ENCODE peak calls at places on chromosomes 7 and 10, in eight cellular contexts. One of them, this sample, is unnamed.

GRCh38 chr7:20407585-20408466 is 77.1 kb downstream of the ITGB8 start:
- DNase-seq in heart left ventricle: peak
- DNase-seq in cardiac fibroblast: peak
- DNase-seq in testis: peak
- DNase-seq in choroid plexus epithelial cell: peak
- DNase-seq in retinal pigment epithelial cell: peak
- DNase-seq in brain microvascular endothelial cell: peak
- DNase-seq in IMR-90: peak
- DNase-seq in this sample: no peak

GRCh38 chr10:80515511-80515910 is 22.2 kb upstream of the SH2D4B start:
- DNase-seq in heart left ventricle: no peak
- DNase-seq in cardiac fibroblast: no peak
- DNase-seq in testis: no peak
- DNase-seq in choroid plexus epithelial cell: no peak
- DNase-seq in retinal pigment epithelial cell: no peak
- DNase-seq in brain microvascular endothelial cell: no peak
- DNase-seq in IMR-90: no peak
- DNase-seq in this sample: no peak

GRCh38 chr7:17968791-17969715 is 28.8 kb upstream of the SNX13 start:
- DNase-seq in heart left ventricle: no peak
- DNase-seq in cardiac fibroblast: peak
- DNase-seq in testis: no peak
- DNase-seq in choroid plexus epithelial cell: peak
- DNase-seq in retinal pigment epithelial cell: no peak
- DNase-seq in brain microvascular endothelial cell: no peak
- DNase-seq in IMR-90: no peak
- DNase-seq in this sample: no peak

GRCh38 chr7:102942181-102942882 is 29.5 kb downstream of the LRRC17 start:
- DNase-seq in heart left ventricle: no peak
- DNase-seq in cardiac fibroblast: peak
- DNase-seq in testis: no peak
- DNase-seq in choroid plexus epithelial cell: peak
- DNase-seq in retinal pigment epithelial cell: no peak
- DNase-seq in brain microvascular endothelial cell: no peak
- DNase-seq in IMR-90: no peak
- DNase-seq in this sample: no peak

GRCh38 chr7:132738254-132738653 is 162.0 kb upstream of the PLXNA4 start:
- DNase-seq in heart left ventricle: no peak
- DNase-seq in cardiac fibroblast: peak
- DNase-seq in testis: no peak
- DNase-seq in choroid plexus epithelial cell: peak
- DNase-seq in retinal pigment epithelial cell: no peak
- DNase-seq in brain microvascular endothelial cell: peak
- DNase-seq in IMR-90: peak
- DNase-seq in this sample: no peak

GRCh38 chr7:150955519-150956394 is 22.4 kb downstream of the KCNH2 start:
- DNase-seq in heart left ventricle: peak
- DNase-seq in cardiac fibroblast: no peak
- DNase-seq in testis: peak
- DNase-seq in choroid plexus epithelial cell: no peak
- DNase-seq in retinal pigment epithelial cell: peak
- DNase-seq in brain microvascular endothelial cell: no peak
- DNase-seq in IMR-90: peak
- DNase-seq in this sample: no peak

GRCh38 chr10:78861456-78862327 is 207.1 kb upstream of the ZMIZ1 start:
- DNase-seq in heart left ventricle: no peak
- DNase-seq in cardiac fibroblast: no peak
- DNase-seq in testis: no peak
- DNase-seq in choroid plexus epithelial cell: no peak
- DNase-seq in retinal pigment epithelial cell: no peak
- DNase-seq in brain microvascular endothelial cell: no peak
- DNase-seq in IMR-90: no peak
- DNase-seq in this sample: no peak

GRCh38 chr10:116292493-116292892 is 19.5 kb upstream of the GFRA1 start:
- DNase-seq in heart left ventricle: no peak
- DNase-seq in cardiac fibroblast: no peak
- DNase-seq in testis: no peak
- DNase-seq in choroid plexus epithelial cell: no peak
- DNase-seq in retinal pigment epithelial cell: no peak
- DNase-seq in brain microvascular endothelial cell: no peak
- DNase-seq in IMR-90: no peak
- DNase-seq in this sample: no peak

GRCh38 chr10:28425431-28425830 is 107.5 kb upstream of the WAC start:
- DNase-seq in heart left ventricle: no peak
- DNase-seq in cardiac fibroblast: no peak
- DNase-seq in testis: no peak
- DNase-seq in choroid plexus epithelial cell: no peak
- DNase-seq in retinal pigment epithelial cell: no peak
- DNase-seq in brain microvascular endothelial cell: no peak
- DNase-seq in IMR-90: no peak
- DNase-seq in this sample: no peak

GRCh38 chr10:6216916-6217315 is 14.2 kb downstream of the PFKFB3 start:
- DNase-seq in heart left ventricle: no peak
- DNase-seq in cardiac fibroblast: no peak
- DNase-seq in testis: no peak
- DNase-seq in choroid plexus epithelial cell: no peak
- DNase-seq in retinal pigment epithelial cell: no peak
- DNase-seq in brain microvascular endothelial cell: no peak
- DNase-seq in IMR-90: no peak
- DNase-seq in this sample: no peak

GRCh38 chr7:56028942-56029630 is 22.2 kb downstream of the PSPH start:
- DNase-seq in heart left ventricle: no peak
- DNase-seq in cardiac fibroblast: no peak
- DNase-seq in testis: no peak
- DNase-seq in choroid plexus epithelial cell: peak
- DNase-seq in retinal pigment epithelial cell: no peak
- DNase-seq in brain microvascular endothelial cell: no peak
- DNase-seq in IMR-90: peak
- DNase-seq in this sample: no peak

GRCh38 chr7:56030340-56030739 is 20.9 kb downstream of the PSPH start:
- DNase-seq in heart left ventricle: no peak
- DNase-seq in cardiac fibroblast: no peak
- DNase-seq in testis: no peak
- DNase-seq in choroid plexus epithelial cell: no peak
- DNase-seq in retinal pigment epithelial cell: no peak
- DNase-seq in brain microvascular endothelial cell: no peak
- DNase-seq in IMR-90: no peak
- DNase-seq in this sample: no peak

DNA sequence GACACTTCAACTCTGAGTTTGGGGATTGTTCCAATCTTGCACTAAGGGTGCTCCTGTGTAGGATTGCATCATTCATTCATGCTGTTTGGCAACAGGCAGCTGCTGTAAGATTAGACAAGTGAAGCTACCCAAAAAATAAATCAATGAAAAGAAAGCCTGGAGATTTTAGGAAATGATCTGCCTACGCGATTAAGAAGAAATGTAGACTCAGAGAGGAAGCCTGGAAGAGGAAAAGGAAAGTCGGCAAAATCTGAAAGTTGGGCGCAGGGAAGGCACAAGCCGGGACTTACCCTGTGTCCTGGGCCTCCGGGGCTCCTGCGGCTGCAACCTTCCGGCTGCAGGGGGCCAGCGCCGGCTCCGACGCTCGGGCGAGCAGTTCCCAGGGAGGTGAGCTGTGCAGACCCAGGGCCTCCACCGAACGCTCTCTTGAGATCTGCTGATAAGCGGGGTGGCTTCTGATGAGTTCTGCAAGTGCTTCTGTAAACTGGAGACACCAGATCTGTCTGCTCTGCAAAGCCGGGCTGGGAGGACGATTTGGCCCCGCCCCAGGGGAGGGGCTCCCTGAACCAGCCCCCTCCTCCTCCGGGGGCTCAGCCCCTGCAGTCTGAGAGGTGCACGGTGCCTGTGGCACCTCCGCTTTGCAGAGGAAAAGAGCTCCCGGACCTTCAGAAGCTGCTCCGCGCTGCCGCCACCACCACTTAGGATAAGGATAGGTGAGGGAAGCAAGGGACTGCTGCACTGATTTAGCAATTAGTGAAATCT is 17.4 kb downstream of the PSPH start:
- DNase-seq in heart left ventricle: peak
- DNase-seq in cardiac fibroblast: peak
- DNase-seq in testis: peak
- DNase-seq in choroid plexus epithelial cell: peak
- DNase-seq in retinal pigment epithelial cell: no peak
- DNase-seq in brain microvascular endothelial cell: peak
- DNase-seq in IMR-90: peak
- DNase-seq in this sample: peak
- TF ChIP-seq CTCF in heart left ventricle: no peak
- TF ChIP-seq CTCF in cardiac fibroblast: peak
- TF ChIP-seq CTCF in testis: no peak
- TF ChIP-seq CTCF in choroid plexus epithelial cell: peak
- TF ChIP-seq CTCF in retinal pigment epithelial cell: peak
- TF ChIP-seq CTCF in brain microvascular endothelial cell: peak
- TF ChIP-seq CTCF in IMR-90: peak
- TF ChIP-seq CTCF in this sample: peak

GRCh38 chr7:14691597-14692203 is 210.9 kb downstream of the DGKB start:
- DNase-seq in heart left ventricle: peak
- DNase-seq in cardiac fibroblast: peak
- DNase-seq in testis: peak
- DNase-seq in choroid plexus epithelial cell: peak
- DNase-seq in retinal pigment epithelial cell: no peak
- DNase-seq in brain microvascular endothelial cell: peak
- DNase-seq in IMR-90: peak
- DNase-seq in this sample: no peak

GRCh38 chr7:14688208-14688607 is 214.3 kb downstream of the DGKB start:
- DNase-seq in heart left ventricle: no peak
- DNase-seq in cardiac fibroblast: no peak
- DNase-seq in testis: no peak
- DNase-seq in choroid plexus epithelial cell: no peak
- DNase-seq in retinal pigment epithelial cell: no peak
- DNase-seq in brain microvascular endothelial cell: no peak
- DNase-seq in IMR-90: no peak
- DNase-seq in this sample: no peak

GRCh38 chr7:14691034-14691433 is 211.5 kb downstream of the DGKB start:
- DNase-seq in heart left ventricle: no peak
- DNase-seq in cardiac fibroblast: no peak
- DNase-seq in testis: no peak
- DNase-seq in choroid plexus epithelial cell: no peak
- DNase-seq in retinal pigment epithelial cell: no peak
- DNase-seq in brain microvascular endothelial cell: no peak
- DNase-seq in IMR-90: no peak
- DNase-seq in this sample: no peak

GRCh38 chr7:14690486-14690885 is 212.1 kb downstream of the DGKB start:
- DNase-seq in heart left ventricle: no peak
- DNase-seq in cardiac fibroblast: no peak
- DNase-seq in testis: no peak
- DNase-seq in choroid plexus epithelial cell: no peak
- DNase-seq in retinal pigment epithelial cell: no peak
- DNase-seq in brain microvascular endothelial cell: no peak
- DNase-seq in IMR-90: no peak
- DNase-seq in this sample: no peak

GRCh38 chr7:14690075-14690474 is 212.5 kb downstream of the DGKB start:
- DNase-seq in heart left ventricle: no peak
- DNase-seq in cardiac fibroblast: no peak
- DNase-seq in testis: no peak
- DNase-seq in choroid plexus epithelial cell: no peak
- DNase-seq in retinal pigment epithelial cell: no peak
- DNase-seq in brain microvascular endothelial cell: no peak
- DNase-seq in IMR-90: no peak
- DNase-seq in this sample: no peak
- H3K4me3 ChIP-seq in heart left ventricle: no peak
- H3K4me3 ChIP-seq in cardiac fibroblast: no peak
- H3K4me3 ChIP-seq in testis: no peak
- H3K4me3 ChIP-seq in choroid plexus epithelial cell: no peak
- H3K4me3 ChIP-seq in retinal pigment epithelial cell: no peak
- H3K4me3 ChIP-seq in brain microvascular endothelial cell: no peak
- H3K4me3 ChIP-seq in IMR-90: no peak
- H3K4me3 ChIP-seq in this sample: no peak

GRCh38 chr10:71007516-71007915 is 119.2 kb upstream of the PCBD1 start:
- DNase-seq in heart left ventricle: no peak
- DNase-seq in cardiac fibroblast: no peak
- DNase-seq in testis: no peak
- DNase-seq in choroid plexus epithelial cell: no peak
- DNase-seq in retinal pigment epithelial cell: no peak
- DNase-seq in brain microvascular endothelial cell: no peak
- DNase-seq in IMR-90: no peak
- DNase-seq in this sample: no peak

GRCh38 chr10:71009031-71009605 is 120.8 kb upstream of the PCBD1 start:
- DNase-seq in heart left ventricle: no peak
- DNase-seq in cardiac fibroblast: no peak
- DNase-seq in testis: no peak
- DNase-seq in choroid plexus epithelial cell: no peak
- DNase-seq in retinal pigment epithelial cell: no peak
- DNase-seq in brain microvascular endothelial cell: no peak
- DNase-seq in IMR-90: no peak
- DNase-seq in this sample: no peak

GRCh38 chr10:71011141-71011540 is 122.8 kb upstream of the PCBD1 start:
- DNase-seq in heart left ventricle: no peak
- DNase-seq in cardiac fibroblast: no peak
- DNase-seq in testis: no peak
- DNase-seq in choroid plexus epithelial cell: no peak
- DNase-seq in retinal pigment epithelial cell: no peak
- DNase-seq in brain microvascular endothelial cell: no peak
- DNase-seq in IMR-90: no peak
- DNase-seq in this sample: no peak

GRCh38 chr10:71008150-71008549 is 119.8 kb upstream of the PCBD1 start:
- DNase-seq in heart left ventricle: no peak
- DNase-seq in cardiac fibroblast: no peak
- DNase-seq in testis: no peak
- DNase-seq in choroid plexus epithelial cell: no peak
- DNase-seq in retinal pigment epithelial cell: no peak
- DNase-seq in brain microvascular endothelial cell: no peak
- DNase-seq in IMR-90: no peak
- DNase-seq in this sample: no peak

DNA sequence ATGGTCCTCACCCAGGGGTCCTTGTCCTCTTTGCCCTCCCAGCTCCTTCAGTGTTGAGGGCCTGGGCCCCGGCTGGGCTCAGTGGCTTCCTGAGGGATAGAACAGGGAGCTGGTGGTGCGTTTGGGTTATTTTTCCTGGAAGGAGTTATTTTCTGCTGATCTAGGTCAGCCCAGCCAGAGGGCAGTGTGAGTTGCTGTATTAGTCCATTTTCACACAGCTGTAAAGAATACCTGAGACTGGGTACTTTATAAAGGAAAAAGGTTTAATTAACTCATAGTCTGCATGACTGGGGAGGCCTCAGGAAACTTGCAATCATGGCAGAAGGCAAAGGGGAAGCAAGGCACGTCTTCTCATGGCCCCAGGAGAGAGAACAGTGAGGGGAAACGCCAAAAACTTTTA is 122.4 kb upstream of the PCBD1 start:
- DNase-seq in heart left ventricle: no peak
- DNase-seq in cardiac fibroblast: no peak
- DNase-seq in testis: peak
- DNase-seq in choroid plexus epithelial cell: peak
- DNase-seq in retinal pigment epithelial cell: no peak
- DNase-seq in brain microvascular endothelial cell: no peak
- DNase-seq in IMR-90: no peak
- DNase-seq in this sample: no peak
- TF ChIP-seq CTCF in heart left ventricle: peak
- TF ChIP-seq CTCF in cardiac fibroblast: no peak
- TF ChIP-seq CTCF in testis: no peak
- TF ChIP-seq CTCF in choroid plexus epithelial cell: peak
- TF ChIP-seq CTCF in retinal pigment epithelial cell: peak
- TF ChIP-seq CTCF in brain microvascular endothelial cell: no peak
- TF ChIP-seq CTCF in IMR-90: no peak
- TF ChIP-seq CTCF in this sample: no peak

GRCh38 chr7:19145429-19146201 is 394 bp upstream of the FERD3L start:
- DNase-seq in heart left ventricle: no peak
- DNase-seq in cardiac fibroblast: no peak
- DNase-seq in testis: no peak
- DNase-seq in choroid plexus epithelial cell: no peak
- DNase-seq in retinal pigment epithelial cell: no peak
- DNase-seq in brain microvascular endothelial cell: no peak
- DNase-seq in IMR-90: no peak
- DNase-seq in this sample: no peak
- H3K4me3 ChIP-seq in heart left ventricle: no peak
- H3K4me3 ChIP-seq in cardiac fibroblast: no peak
- H3K4me3 ChIP-seq in testis: no peak
- H3K4me3 ChIP-seq in choroid plexus epithelial cell: no peak
- H3K4me3 ChIP-seq in retinal pigment epithelial cell: no peak
- H3K4me3 ChIP-seq in brain microvascular endothelial cell: no peak
- H3K4me3 ChIP-seq in IMR-90: no peak
- H3K4me3 ChIP-seq in this sample: no peak

GRCh38 chr7:84100866-84101265 is 93.7 kb downstream of the SEMA3A start:
- DNase-seq in heart left ventricle: no peak
- DNase-seq in cardiac fibroblast: peak
- DNase-seq in testis: no peak
- DNase-seq in choroid plexus epithelial cell: peak
- DNase-seq in retinal pigment epithelial cell: no peak
- DNase-seq in brain microvascular endothelial cell: peak
- DNase-seq in IMR-90: peak
- DNase-seq in this sample: no peak
- TF ChIP-seq CTCF in heart left ventricle: no peak
- TF ChIP-seq CTCF in cardiac fibroblast: peak
- TF ChIP-seq CTCF in testis: no peak
- TF ChIP-seq CTCF in choroid plexus epithelial cell: peak
- TF ChIP-seq CTCF in retinal pigment epithelial cell: peak
- TF ChIP-seq CTCF in brain microvascular endothelial cell: peak
- TF ChIP-seq CTCF in IMR-90: peak
- TF ChIP-seq CTCF in this sample: no peak